ENCODE peak calls at places on chromosomes 2 and 18, in seven cellular contexts. U is fibroblast of lung, N is NCI-H2171, A is sigmoid colon, Z is bronchial epithelial cell, K is NCI-H1092 treated with DMSO at 0.1 percent for 48 hours, M is nephron progenitor cell. O is an unnamed sample.

GRCh38 chr2:8402222-8402621 is 279.6 kb upstream of the ID2 start:
- DNase-seq in U (no peak), N (peak; percentile 55), A (no peak), Z (no peak), K (peak; percentile 70), M (no peak), O (no peak)

GRCh38 chr2:209476367-209477191 is 52.7 kb downstream of the MAP2 start:
- DNase-seq in U (peak; percentile 92), N (peak; percentile 57), A (peak; percentile 70), Z (peak; percentile 45), K (peak; percentile 94), M (no peak), O (no peak)

GRCh38 chr2:118310878-118311442 is 222.7 kb downstream of the INSIG2 start:
- DNase-seq in U (peak; percentile 3), N (no peak), A (no peak), Z (no peak), K (no peak), M (no peak), O (no peak)

GRCh38 chr2:74587664-74588277 is 33.3 kb downstream of the DOK1 start:
- DNase-seq in U (peak; percentile 77), N (peak; percentile 22), A (peak; percentile 84), Z (peak; percentile 56), K (peak; percentile 40), M (peak; percentile 61), O (peak; percentile 58)

GRCh38 chr18:532023-532422 is 31.5 kb upstream of the COLEC12 start:
- DNase-seq in U (no peak), N (no peak), A (no peak), Z (peak; percentile 36), K (no peak), M (no peak), O (no peak)

GRCh38 chr2:226411727-226412360 is 387.8 kb downstream of the IRS1 start:
- DNase-seq in U (peak; percentile 24), N (no peak), A (no peak), Z (peak; percentile 98), K (no peak), M (no peak), O (no peak)

GRCh38 chr2:218892693-218893348 is 12.2 kb downstream of the WNT10A start:
- DNase-seq in U (peak; percentile 26), N (peak; percentile 76), A (no peak), Z (peak; percentile 66), K (peak; percentile 67), M (peak; percentile 82), O (peak; percentile 92)

GRCh38 chr2:53802617-53803115 is 15.8 kb downstream of the ERLEC1 start:
- DNase-seq in U (peak; percentile 36), N (no peak), A (no peak), Z (no peak), K (no peak), M (no peak), O (no peak)

GRCh38 chr2:240086563-240086962 is 33.2 kb upstream of the OR6B3 start:
- DNase-seq in U (no peak), N (no peak), A (no peak), Z (no peak), K (no peak), M (no peak), O (no peak)

GRCh38 chr2:38269421-38269820 is 107.7 kb downstream of the ATL2 start:
- DNase-seq in U (peak; percentile 42), N (no peak), A (no peak), Z (no peak), K (no peak), M (no peak), O (no peak)

GRCh38 chr18:71068338-71068737 is 779.5 kb downstream of the SOCS6 start:
- DNase-seq in U (no peak), N (no peak), A (no peak), Z (no peak), K (no peak), M (no peak), O (no peak)

GRCh38 chr2:105194022-105194681 is 47.4 kb upstream of the GPR45 start:
- DNase-seq in U (no peak), N (no peak), A (no peak), Z (no peak), K (peak; percentile 9), M (no peak), O (no peak)

GRCh38 chr2:64654063-64654811 is 524 bp upstream of the SERTAD2 start:
- DNase-seq in U (peak; percentile 73), N (peak; percentile 70), A (peak; percentile 92), Z (peak; percentile 46), K (peak; percentile 14), M (peak; percentile 87), O (peak; percentile 58)

GRCh38 chr18:35683021-35683420 is 101.5 kb downstream of the GALNT1 start:
- DNase-seq in U (no peak), N (no peak), A (no peak), Z (no peak), K (no peak), M (no peak), O (no peak)

GRCh38 chr2:206833291-206833690 is 67.9 kb downstream of the FASTKD2 start:
- DNase-seq in U (no peak), N (no peak), A (no peak), Z (no peak), K (no peak), M (no peak), O (no peak)

GRCh38 chr2:204538179-204539009 is 6.9 kb upstream of the PARD3B start:
- DNase-seq in U (peak; percentile 67), N (peak; percentile 14), A (peak; percentile 75), Z (no peak), K (peak; percentile 4), M (peak; percentile 13), O (no peak)

GRCh38 chr2:234951386-234952269 is at the start of gene SH3BP4:
- DNase-seq in U (peak; percentile 81), N (peak; percentile 59), A (peak; percentile 86), Z (no peak), K (peak; percentile 5), M (peak; percentile 92), O (no peak)

GRCh38 chr2:231666171-231667095 is 41.9 kb upstream of the PTMA start:
- DNase-seq in U (peak; percentile 96), N (no peak), A (peak; percentile 99), Z (peak; percentile 59), K (no peak), M (peak; percentile 74), O (no peak)

GRCh38 chr18:75109001-75109400 is 99.9 kb downstream of the PTGR3 start:
- DNase-seq in U (no peak), N (no peak), A (no peak), Z (no peak), K (no peak), M (no peak), O (no peak)

GRCh38 chr2:224173882-224174415 is 134.9 kb upstream of the SERPINE2 start:
- DNase-seq in U (no peak), N (no peak), A (no peak), Z (no peak), K (peak; percentile 55), M (no peak), O (no peak)

GRCh38 chr2:122734756-122735155 is 979.3 kb downstream of the TSN start:
- DNase-seq in U (peak; percentile 25), N (no peak), A (no peak), Z (no peak), K (no peak), M (no peak), O (no peak)

GRCh38 chr2:77387324-77387723 is 134.9 kb downstream of the LRRTM4 start:
- DNase-seq in U (no peak), N (no peak), A (no peak), Z (no peak), K (no peak), M (no peak), O (no peak)

GRCh38 chr2:126657636-126658315 is 1.8 kb downstream of the GYPC start:
- DNase-seq in U (peak; percentile 100), N (no peak), A (peak; percentile 94), Z (peak; percentile 5), K (no peak), M (peak; percentile 82), O (peak; percentile 49)

GRCh38 chr2:172985139-172985874 is 90.3 kb upstream of the MAP3K20 start:
- DNase-seq in U (no peak), N (no peak), A (no peak), Z (peak; percentile 97), K (no peak), M (no peak), O (no peak)

GRCh38 chr2:235551965-235552364 is 58.1 kb downstream of the AGAP1 start:
- DNase-seq in U (peak; percentile 47), N (no peak), A (no peak), Z (peak; percentile 37), K (peak; percentile 61), M (peak; percentile 35), O (no peak)

GRCh38 chr2:69087912-69088240 is 74.9 kb downstream of the ANTXR1 start:
- DNase-seq in U (peak; percentile 73), N (no peak), A (no peak), Z (no peak), K (no peak), M (no peak), O (no peak)

GRCh38 chr2:172437419-172438063 is 10.2 kb downstream of the ITGA6 start:
- DNase-seq in U (no peak), N (no peak), A (no peak), Z (peak; percentile 72), K (no peak), M (no peak), O (peak; percentile 25)

GRCh38 chr2:25323042-25323514 is 18.6 kb downstream of the DNMT3A start:
- DNase-seq in U (no peak), N (no peak), A (no peak), Z (no peak), K (no peak), M (no peak), O (peak; percentile 29)

GRCh38 chr2:99640568-99641215 is 150.9 kb upstream of the REV1 start:
- DNase-seq in U (no peak), N (no peak), A (no peak), Z (no peak), K (no peak), M (no peak), O (no peak)

GRCh38 chr2:177273456-177273855 is 8.9 kb upstream of the NFE2L2 start:
- DNase-seq in U (peak; percentile 72), N (no peak), A (no peak), Z (peak; percentile 49), K (no peak), M (no peak), O (no peak)

GRCh38 chr18:62904396-62905285 is 189.3 kb downstream of the PHLPP1 start:
- DNase-seq in U (peak; percentile 22), N (no peak), A (no peak), Z (no peak), K (no peak), M (no peak), O (no peak)

GRCh38 chr18:12441475-12442035 is 33.8 kb downstream of the PRELID3A start:
- DNase-seq in U (no peak), N (peak; percentile 13), A (no peak), Z (no peak), K (no peak), M (no peak), O (no peak)

GRCh38 chr2:70712916-70713315 is 55.1 kb downstream of the ADD2 start:
- DNase-seq in U (no peak), N (no peak), A (peak; percentile 32), Z (no peak), K (no peak), M (no peak), O (no peak)

O was measured in CD8-positive, alpha-beta T cell.